ENCODE peak calls at places on chromosomes 7 and 10, in ten cellular contexts. P, Q, I, Z, O, R, G, H, E and X are unnamed samples.

GRCh38 chr10:132265878-132266496 is 41.8 kb downstream of the STK32C start:
- DNase-seq in R (peak), G (no peak), P (no peak), H (no peak), E (peak), O (no peak), Z (no peak), Q (no peak), I (no peak), X (no peak)

GRCh38 chr7:140059288-140060242 is 3.2 kb downstream of the PARP12 start:
- DNase-seq in G (no peak), Q (peak), I (no peak), E (peak), Z (no peak), O (no peak), R (peak), P (no peak), H (peak), X (peak)

GRCh38 chr10:78224602-78225001 is 190.9 kb downstream of the RPS24 start:
- DNase-seq in P (no peak), R (peak), E (no peak), O (no peak), G (no peak), I (no peak), H (no peak), Q (no peak), Z (no peak), X (no peak)

GRCh38 chr7:1708640-1709249 is 38.7 kb downstream of the ELFN1 start:
- DNase-seq in H (no peak), O (no peak), P (no peak), Q (no peak), R (no peak), I (no peak), G (no peak), Z (no peak), E (no peak), X (no peak)

GRCh38 chr10:117168135-117168674 is 29.1 kb upstream of the KCNK18 start:
- DNase-seq in O (peak), I (peak), E (peak), P (peak), H (no peak), R (no peak), G (peak), Z (peak), Q (peak), X (no peak)

GRCh38 chr7:30173058-30173897 is 38.5 kb downstream of the MTURN start:
- DNase-seq in R (peak), E (peak), G (peak), P (peak), H (no peak), I (no peak), O (peak), Z (peak), Q (peak), X (peak)

GRCh38 chr7:116524609-116525297 is at the start of gene CAV1:
- DNase-seq in G (no peak), R (peak), E (peak), O (peak), Q (peak), I (peak), Z (peak), H (peak), P (no peak), X (peak)

GRCh38 chr7:133885213-133885612 is 241.9 kb upstream of the LRGUK start:
- DNase-seq in Z (no peak), Q (no peak), P (no peak), I (no peak), G (no peak), H (no peak), O (no peak), E (no peak), R (no peak), X (no peak)

GRCh38 chr7:14377646-14378266 is 388.3 kb upstream of the ETV1 start:
- DNase-seq in R (peak), Z (no peak), I (no peak), Q (no peak), G (no peak), O (no peak), E (peak), P (no peak), H (no peak), X (no peak)

GRCh38 chr10:47259521-47259920 is 40.5 kb upstream of the GDF10 start:
- DNase-seq in Q (no peak), R (no peak), E (no peak), G (no peak), P (no peak), Z (no peak), H (no peak), O (no peak), I (no peak), X (peak)

GRCh38 chr7:142568430-142569097 is 180.7 kb upstream of the PRSS1 start:
- DNase-seq in Q (no peak), I (no peak), E (peak), O (no peak), P (no peak), R (peak), G (no peak), Z (no peak), H (peak), X (no peak)

GRCh38 chr7:134120405-134120804 is 6.7 kb upstream of the LRGUK start:
- DNase-seq in R (peak), P (no peak), I (no peak), Q (no peak), H (no peak), G (no peak), O (no peak), Z (no peak), E (no peak), X (no peak)

GRCh38 chr10:29297678-29298077 is 8.8 kb downstream of the LYZL1 start:
- DNase-seq in Q (no peak), I (no peak), G (no peak), E (peak), H (no peak), R (no peak), O (no peak), Z (no peak), P (no peak), X (no peak)

GRCh38 chr7:97835296-97836138 is 36.7 kb downstream of the ASNS start:
- DNase-seq in Q (peak), H (peak), G (peak), O (peak), I (peak), P (peak), E (peak), R (peak), Z (peak), X (no peak)

GRCh38 chr10:43123361-43124093 is 14.7 kb upstream of the CSGALNACT2 start:
- DNase-seq in I (no peak), O (no peak), E (no peak), R (no peak), Q (no peak), Z (no peak), P (no peak), G (no peak), H (no peak), X (peak)

GRCh38 chr10:78576276-78576675 is 492.5 kb upstream of the ZMIZ1 start:
- DNase-seq in R (no peak), Q (peak), P (no peak), Z (no peak), O (no peak), E (no peak), I (no peak), G (no peak), H (no peak), X (no peak)

GRCh38 chr7:436367-437128 is 83.1 kb downstream of the PDGFA start:
- DNase-seq in P (no peak), Q (no peak), Z (no peak), I (no peak), O (no peak), E (no peak), G (no peak), R (no peak), H (no peak), X (no peak)

GRCh38 chr10:86958831-86959736 is 685 bp downstream of the SNCG start:
- DNase-seq in P (no peak), R (peak), Q (peak), H (no peak), E (peak), Z (no peak), I (no peak), O (no peak), G (no peak), X (no peak)

GRCh38 chr10:79243211-79244067 is 103.8 kb upstream of the PPIF start:
- DNase-seq in Q (peak), P (peak), E (no peak), Z (peak), O (peak), R (no peak), G (peak), I (peak), H (no peak), X (no peak)

GRCh38 chr7:39979406-39980073 is 29.5 kb downstream of the CDK13 start:
- DNase-seq in R (no peak), E (no peak), Z (no peak), I (no peak), P (no peak), O (no peak), H (no peak), Q (no peak), G (peak), X (no peak)

GRCh38 chr10:3902054-3902808 is 117.2 kb upstream of the KLF6 start:
- DNase-seq in E (peak), I (peak), R (no peak), Z (no peak), H (no peak), G (peak), O (peak), P (no peak), Q (no peak), X (no peak)

DNA sequence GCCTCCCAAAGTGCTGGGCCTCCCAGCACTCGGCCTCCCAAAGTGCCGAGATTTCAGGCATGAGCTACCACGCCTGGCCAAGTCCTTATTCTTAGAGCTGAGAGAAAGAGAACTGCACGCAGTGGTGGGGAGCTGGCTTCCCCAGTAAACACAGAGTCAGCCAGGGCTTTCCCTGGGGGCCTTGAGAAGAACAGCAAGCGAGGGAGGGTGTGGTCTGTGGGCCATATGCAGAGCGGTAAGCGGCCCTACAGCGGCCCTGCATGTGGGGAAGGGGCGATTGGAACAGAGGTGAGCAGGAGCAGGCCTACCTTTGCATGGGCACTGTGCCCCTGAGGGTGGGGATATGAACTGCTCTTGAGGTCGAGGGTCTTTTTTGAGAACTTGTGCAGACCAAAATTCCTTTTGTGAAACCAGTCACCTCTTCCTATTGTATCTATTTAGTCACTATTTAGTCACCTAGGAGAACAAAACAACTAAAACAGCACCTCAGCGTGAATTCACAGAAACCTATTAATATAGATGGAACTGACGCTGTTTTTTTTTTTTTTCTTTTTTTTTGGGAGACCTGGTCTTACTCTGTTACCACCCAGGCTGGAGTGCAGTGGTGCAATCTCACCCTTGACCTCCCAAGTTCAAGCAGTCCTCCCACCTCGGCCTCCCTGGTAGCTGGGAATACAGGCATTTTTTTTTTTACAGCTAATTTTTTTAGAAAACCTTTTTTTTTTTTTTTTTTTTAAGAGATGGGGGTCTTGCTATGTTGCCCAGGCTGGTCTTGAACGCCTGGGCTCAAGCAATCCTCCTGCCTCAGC is 36.9 kb upstream of the SH2D4B start:
- DNase-seq in O (no peak), Q (peak), Z (no peak), I (peak), E (peak), P (no peak), G (no peak), H (no peak), R (no peak), X (no peak)
- TF ChIP-seq CTCF in O (no peak), Q (no peak), Z (no peak), I (no peak), E (peak), P (no peak), G (no peak), H (no peak), R (no peak), X (no peak)

GRCh38 chr7:78924581-78924980 is 528.9 kb downstream of the MAGI2 start:
- DNase-seq in G (no peak), R (peak), P (no peak), E (peak), H (no peak), I (peak), Z (no peak), Q (no peak), O (peak), X (no peak)
- TF ChIP-seq CTCF in G (peak), R (no peak), P (peak), E (no peak), H (no peak), I (peak), Z (peak), Q (no peak), O (peak), X (peak)

DNA sequence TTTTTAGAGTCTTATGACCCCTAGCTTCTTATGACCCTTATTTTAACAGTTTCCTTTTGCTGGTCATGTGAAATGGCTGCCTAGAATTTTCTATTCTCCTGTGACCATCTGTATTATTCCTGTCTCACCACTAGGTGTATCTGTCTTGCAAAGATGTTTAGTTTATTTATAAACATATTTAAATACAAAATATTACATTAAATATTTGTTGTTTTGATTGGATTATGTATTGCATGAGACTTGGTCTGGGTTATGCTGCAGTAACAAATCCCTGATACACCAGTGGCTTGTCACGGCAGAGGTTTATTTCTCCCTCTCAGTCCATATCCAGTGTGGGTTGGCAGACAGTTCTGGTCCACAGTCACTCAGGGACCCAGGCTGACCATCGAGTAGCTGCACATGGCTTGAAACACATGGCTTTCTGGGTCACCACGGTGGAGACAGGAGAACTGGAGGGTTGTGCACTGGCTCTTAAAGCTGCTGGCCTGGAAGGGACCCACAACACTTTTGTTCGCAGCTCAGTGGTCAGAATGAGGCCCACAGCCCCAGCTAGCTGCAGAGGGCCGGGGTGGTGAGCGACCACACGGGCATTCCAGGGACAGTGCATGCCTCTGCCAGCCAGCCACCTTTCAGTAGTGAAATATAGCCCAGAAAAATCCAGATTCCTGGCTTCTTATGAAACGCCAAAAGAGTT is 7.4 kb downstream of the RASSF4 start:
- DNase-seq in Q (no peak), H (no peak), P (no peak), Z (no peak), E (no peak), O (no peak), I (no peak), G (peak), R (no peak), X (no peak)
- TF ChIP-seq CTCF in Q (no peak), H (peak), P (peak), Z (peak), E (peak), O (peak), I (no peak), G (peak), R (peak), X (peak)

DNA sequence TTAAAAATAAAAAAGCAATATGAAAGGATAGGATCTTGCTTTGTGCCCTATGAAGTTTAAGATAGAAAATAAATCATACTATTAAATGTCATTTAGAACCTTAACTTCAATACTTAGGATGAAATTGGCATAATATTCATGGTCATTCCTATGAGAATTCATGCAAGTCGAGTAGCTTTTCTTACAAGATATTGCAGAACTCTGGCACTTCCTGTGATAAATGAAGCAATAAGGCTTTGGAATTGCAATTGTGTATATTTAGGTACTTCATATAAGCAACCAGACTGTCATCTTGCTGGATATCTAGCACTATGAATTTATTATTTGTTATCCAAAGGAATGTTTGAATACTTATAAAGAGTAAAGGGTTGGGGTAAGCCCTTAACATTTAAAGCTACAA is 116.5 kb downstream of the ZNF438 start:
- DNase-seq in E (peak), G (no peak), R (no peak), O (no peak), Z (no peak), Q (no peak), H (no peak), I (no peak), P (no peak), X (no peak)
- TF ChIP-seq CTCF in E (no peak), G (no peak), R (no peak), O (no peak), Z (no peak), Q (no peak), H (no peak), I (no peak), P (no peak), X (no peak)

GRCh38 chr7:5428470-5429252 is 5.0 kb upstream of the TNRC18 start:
- DNase-seq in H (no peak), Q (peak), G (no peak), O (peak), I (no peak), R (peak), E (peak), P (peak), Z (no peak), X (no peak)
- TF ChIP-seq CTCF in H (no peak), Q (no peak), G (no peak), O (no peak), I (no peak), R (peak), E (peak), P (peak), Z (peak), X (peak)

DNA sequence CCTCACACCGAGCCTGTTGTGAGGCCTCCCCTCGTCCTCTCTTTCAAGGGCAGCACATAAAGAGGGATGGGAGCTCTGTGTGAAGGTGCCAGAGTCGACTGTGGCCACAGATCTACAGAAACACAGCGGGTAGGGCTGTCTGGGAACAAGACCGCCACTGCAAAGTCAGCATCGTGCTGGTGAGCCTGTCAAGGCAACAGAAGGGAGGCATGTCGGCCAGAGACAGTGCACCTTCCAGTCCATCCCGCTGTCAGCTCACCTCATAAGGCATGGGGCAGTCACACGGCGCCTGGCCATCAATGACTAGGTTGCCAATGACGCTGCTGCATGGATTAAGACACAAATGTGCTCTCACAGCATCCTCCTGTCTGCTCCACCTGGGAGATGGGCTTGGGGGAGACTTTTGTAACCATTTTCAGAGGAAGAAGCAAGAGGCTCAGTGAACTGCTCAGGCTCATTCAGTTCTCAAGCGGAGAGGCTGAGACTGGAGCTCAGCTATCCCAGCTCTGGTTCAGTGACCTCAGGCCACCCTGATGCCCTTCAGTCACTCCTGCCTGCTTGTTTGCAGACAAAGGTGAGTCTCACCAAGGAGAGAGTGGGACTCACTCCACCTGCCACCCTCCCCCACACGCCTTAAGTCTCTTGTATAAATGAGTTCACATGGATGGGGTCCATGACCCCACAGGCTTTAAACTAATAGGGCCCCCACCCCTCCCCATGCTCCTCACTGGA is 125.5 kb downstream of the SORBS1 start:
- DNase-seq in H (no peak), I (no peak), O (no peak), R (no peak), Q (no peak), Z (no peak), P (peak), G (no peak), E (no peak), X (no peak)
- TF ChIP-seq CTCF in H (no peak), I (no peak), O (no peak), R (no peak), Q (no peak), Z (no peak), P (no peak), G (no peak), E (no peak), X (no peak)